ENCODE peak calls at places on chromosomes 5 and 9, in eight cellular contexts. C, P, O, G, Y, R, Q and V are unnamed samples.
A peak's percentile ranks its signal among the peaks of the same experiment; 100 is the strongest.

GRCh38 chr9:90547896-90548295 is 94.7 kb downstream of the DIRAS2 start:
- DNase-seq in C (no peak), P (no peak), O (no peak), G (no peak), Y (no peak), R (peak; percentile 1), Q (no peak), V (no peak)

GRCh38 chr5:61731946-61732314 is 399.9 kb downstream of the ZSWIM6 start:
- DNase-seq in C (no peak), P (no peak), O (no peak), G (no peak), Y (no peak), R (no peak), Q (no peak), V (no peak)

GRCh38 chr9:35771524-35771923 is 17.4 kb upstream of the MSMP start:
- DNase-seq in C (no peak), P (peak; percentile 98), O (no peak), G (no peak), Y (peak; percentile 71), R (no peak), Q (no peak), V (no peak)

GRCh38 chr5:94577466-94578245 is 40.7 kb downstream of the KIAA0825 start:
- DNase-seq in C (no peak), P (no peak), O (no peak), G (no peak), Y (no peak), R (no peak), Q (no peak), V (no peak)

GRCh38 chr9:16771352-16771751 is 99.1 kb downstream of the BNC2 start:
- DNase-seq in C (no peak), P (no peak), O (no peak), G (no peak), Y (no peak), R (no peak), Q (no peak), V (no peak)

GRCh38 chr5:13359326-13359725 is 585.2 kb downstream of the DNAH5 start:
- DNase-seq in C (no peak), P (no peak), O (peak; percentile 92), G (no peak), Y (no peak), R (peak; percentile 10), Q (no peak), V (no peak)

GRCh38 chr5:60944904-60945759 is at the start of the genes ERCC8 and NDUFAF2:
- DNase-seq in C (peak; percentile 84), P (peak; percentile 92), O (peak; percentile 93), G (peak; percentile 85), Y (peak; percentile 94), R (peak; percentile 94), Q (peak; percentile 94), V (peak; percentile 78)

GRCh38 chr9:109320338-109320733 is 523 bp downstream of the EPB41L4B start:
- DNase-seq in C (no peak), P (no peak), O (peak; percentile 15), G (peak; percentile 48), Y (no peak), R (peak; percentile 37), Q (no peak), V (no peak)

GRCh38 chr5:170056561-170057267 is 49.0 kb upstream of the FOXI1 start:
- DNase-seq in C (no peak), P (no peak), O (no peak), G (no peak), Y (no peak), R (peak; percentile 37), Q (no peak), V (no peak)

GRCh38 chr5:143470120-143470519 is 66.6 kb upstream of the NR3C1 start:
- DNase-seq in C (no peak), P (no peak), O (no peak), G (no peak), Y (no peak), R (no peak), Q (no peak), V (no peak)

GRCh38 chr9:119902611-119903010 is 533.4 kb upstream of the BRINP1 start:
- DNase-seq in C (no peak), P (no peak), O (no peak), G (no peak), Y (no peak), R (no peak), Q (no peak), V (no peak)

GRCh38 chr5:78449103-78449502 is 88.7 kb downstream of the SCAMP1 start:
- DNase-seq in C (no peak), P (no peak), O (no peak), G (no peak), Y (no peak), R (no peak), Q (no peak), V (no peak)

GRCh38 chr9:84140535-84141101 is 160.0 kb downstream of the RMI1 start:
- DNase-seq in C (no peak), P (peak; percentile 67), O (no peak), G (no peak), Y (peak; percentile 80), R (peak; percentile 8), Q (peak; percentile 42), V (no peak)

GRCh38 chr9:121853617-121854395 is 202.4 kb downstream of the DAB2IP start:
- DNase-seq in C (no peak), P (no peak), O (no peak), G (no peak), Y (no peak), R (no peak), Q (no peak), V (no peak)

GRCh38 chr5:136064510-136064909 is 35.7 kb downstream of the TGFBI start:
- DNase-seq in C (no peak), P (no peak), O (no peak), G (no peak), Y (no peak), R (no peak), Q (no peak), V (no peak)

GRCh38 chr5:139634541-139634940 is 13.6 kb upstream of the CXXC5 start:
- DNase-seq in C (no peak), P (no peak), O (no peak), G (no peak), Y (no peak), R (no peak), Q (no peak), V (no peak)

GRCh38 chr9:3385871-3386270 is 139.9 kb downstream of the RFX3 start:
- DNase-seq in C (no peak), P (no peak), O (no peak), G (no peak), Y (no peak), R (no peak), Q (no peak), V (no peak)

GRCh38 chr9:28808042-28808441 is 1234.8 kb upstream of the C9orf72 start:
- DNase-seq in C (no peak), P (no peak), O (no peak), G (no peak), Y (no peak), R (no peak), Q (no peak), V (no peak)

GRCh38 chr9:95316794-95317118 is 753 bp downstream of the FANCC start:
- DNase-seq in C (no peak), P (peak; percentile 97), O (peak; percentile 72), G (peak; percentile 47), Y (peak; percentile 88), R (peak; percentile 89), Q (peak; percentile 73), V (no peak)

GRCh38 chr9:107214915-107215314 is 68.2 kb upstream of the RAD23B start:
- DNase-seq in C (no peak), P (no peak), O (peak; percentile 54), G (no peak), Y (no peak), R (peak; percentile 80), Q (no peak), V (no peak)